ENCODE peak calls at places on chromosomes 13 and 19, in ten cellular contexts. L, U, X, Q, Z, H, R, K, S and I are unnamed samples.

GRCh38 chr13:41919741-41920487 is 41.0 kb downstream of the VWA8 start:
- DNase-seq in L (no peak), U (no peak), X (no peak), Q (no peak), Z (no peak), H (no peak), R (no peak), K (no peak), S (no peak), I (no peak)

GRCh38 chr19:34232566-34233481 is 21.5 kb upstream of the GARRE1 start:
- DNase-seq in L (peak), U (no peak), X (peak), Q (no peak), Z (no peak), H (no peak), R (peak), K (no peak), S (peak), I (peak)

GRCh38 chr19:4376991-4377781 is 23.2 kb downstream of the SH3GL1 start:
- DNase-seq in L (no peak), U (no peak), X (no peak), Q (no peak), Z (peak), H (no peak), R (no peak), K (no peak), S (peak), I (no peak)

GRCh38 chr13:88086577-88086976 is 415.4 kb downstream of the SLITRK5 start:
- DNase-seq in L (no peak), U (no peak), X (peak), Q (no peak), Z (no peak), H (no peak), R (no peak), K (no peak), S (peak), I (no peak)

GRCh38 chr19:17107546-17108452 is 32.2 kb downstream of the MYO9B start:
- DNase-seq in L (peak), U (no peak), X (peak), Q (peak), Z (peak), H (peak), R (peak), K (no peak), S (peak), I (no peak)

GRCh38 chr13:47835470-47836228 is 165.4 kb downstream of the SUCLA2 start:
- DNase-seq in L (no peak), U (no peak), X (no peak), Q (no peak), Z (no peak), H (no peak), R (no peak), K (no peak), S (no peak), I (no peak)

GRCh38 chr13:21548577-21548976 is 55.4 kb downstream of the MICU2 start:
- DNase-seq in L (no peak), U (no peak), X (peak), Q (no peak), Z (no peak), H (no peak), R (no peak), K (no peak), S (no peak), I (no peak)

GRCh38 chr19:32642771-32643170 is 32.2 kb downstream of the ANKRD27 start:
- DNase-seq in L (no peak), U (no peak), X (no peak), Q (no peak), Z (peak), H (no peak), R (no peak), K (no peak), S (no peak), I (no peak)

GRCh38 chr19:35901854-35902661 is at the start of gene HCST:
- DNase-seq in L (no peak), U (no peak), X (no peak), Q (no peak), Z (peak), H (no peak), R (no peak), K (no peak), S (peak), I (no peak)

GRCh38 chr19:55687281-55688172 is 12.5 kb downstream of the EPN1 start:
- DNase-seq in L (no peak), U (no peak), X (no peak), Q (no peak), Z (peak), H (no peak), R (peak), K (no peak), S (no peak), I (no peak)

GRCh38 chr13:101474419-101474957 is 22.0 kb downstream of the ITGBL1 start:
- DNase-seq in L (peak), U (peak), X (no peak), Q (no peak), Z (no peak), H (no peak), R (no peak), K (no peak), S (peak), I (no peak)

GRCh38 chr13:43230989-43231388 is 207.6 kb downstream of the DNAJC15 start:
- DNase-seq in L (no peak), U (no peak), X (no peak), Q (no peak), Z (no peak), H (no peak), R (no peak), K (no peak), S (no peak), I (no peak)

GRCh38 chr19:28472843-28473242 is 740.1 kb downstream of the UQCRFS1 start:
- DNase-seq in L (peak), U (no peak), X (no peak), Q (peak), Z (peak), H (no peak), R (peak), K (no peak), S (peak), I (no peak)

GRCh38 chr19:47819841-47820244 is 1.9 kb upstream of the CRX start:
- DNase-seq in L (no peak), U (peak), X (no peak), Q (no peak), Z (no peak), H (no peak), R (no peak), K (no peak), S (no peak), I (peak)

GRCh38 chr13:46896346-46897138 is at the start of gene HTR2A:
- DNase-seq in L (peak), U (no peak), X (no peak), Q (no peak), Z (peak), H (no peak), R (peak), K (no peak), S (peak), I (no peak)

GRCh38 chr13:105220886-105221285 is 1314.6 kb downstream of the EFNB2 start:
- DNase-seq in L (no peak), U (no peak), X (no peak), Q (no peak), Z (no peak), H (no peak), R (no peak), K (no peak), S (no peak), I (no peak)

GRCh38 chr13:77118134-77118533 is 91.2 kb upstream of the FBXL3 start:
- DNase-seq in L (no peak), U (peak), X (no peak), Q (no peak), Z (no peak), H (no peak), R (no peak), K (no peak), S (no peak), I (no peak)

GRCh38 chr13:109790951-109791605 is 4.7 kb upstream of the IRS2 start:
- DNase-seq in L (no peak), U (peak), X (no peak), Q (no peak), Z (peak), H (no peak), R (no peak), K (no peak), S (peak), I (no peak)
- TF ChIP-seq CTCF in L (no peak), U (peak), X (peak), Q (peak), Z (peak), H (no peak), R (peak), K (peak), S (peak), I (peak)

DNA sequence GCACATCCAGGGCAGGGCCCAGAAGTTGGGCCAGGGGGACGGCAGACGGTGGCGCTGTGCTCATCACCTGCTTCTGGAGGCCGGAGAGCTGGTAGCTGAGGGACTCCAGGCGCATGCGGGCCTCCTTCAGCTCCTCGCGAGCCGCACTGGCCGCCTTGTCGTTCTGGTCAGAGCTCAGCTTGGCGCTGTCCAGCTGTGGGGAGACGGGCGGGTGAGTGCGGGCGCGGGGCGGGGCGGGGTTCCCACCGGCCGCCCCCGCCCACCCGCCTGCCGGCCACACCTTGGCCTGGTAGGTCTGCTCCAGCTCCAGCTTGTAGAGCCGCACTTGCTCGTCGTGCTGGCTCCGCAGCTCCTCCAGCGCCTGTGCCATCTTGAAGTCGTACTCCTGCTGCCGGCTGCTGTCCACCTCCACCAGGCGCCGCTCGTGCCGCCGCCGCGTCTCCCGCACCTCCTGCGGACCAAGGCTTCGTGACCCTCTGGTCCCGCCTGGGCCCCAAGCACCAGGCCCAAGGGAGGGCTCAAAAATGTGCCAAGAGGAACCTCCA is 7.4 kb upstream of the TIMM13 start:
- DNase-seq in L (no peak), U (no peak), X (no peak), Q (no peak), Z (no peak), H (no peak), R (no peak), K (no peak), S (no peak), I (no peak)
- TF ChIP-seq CTCF in L (no peak), U (no peak), X (no peak), Q (no peak), Z (no peak), H (no peak), R (no peak), K (no peak), S (no peak), I (no peak)

DNA sequence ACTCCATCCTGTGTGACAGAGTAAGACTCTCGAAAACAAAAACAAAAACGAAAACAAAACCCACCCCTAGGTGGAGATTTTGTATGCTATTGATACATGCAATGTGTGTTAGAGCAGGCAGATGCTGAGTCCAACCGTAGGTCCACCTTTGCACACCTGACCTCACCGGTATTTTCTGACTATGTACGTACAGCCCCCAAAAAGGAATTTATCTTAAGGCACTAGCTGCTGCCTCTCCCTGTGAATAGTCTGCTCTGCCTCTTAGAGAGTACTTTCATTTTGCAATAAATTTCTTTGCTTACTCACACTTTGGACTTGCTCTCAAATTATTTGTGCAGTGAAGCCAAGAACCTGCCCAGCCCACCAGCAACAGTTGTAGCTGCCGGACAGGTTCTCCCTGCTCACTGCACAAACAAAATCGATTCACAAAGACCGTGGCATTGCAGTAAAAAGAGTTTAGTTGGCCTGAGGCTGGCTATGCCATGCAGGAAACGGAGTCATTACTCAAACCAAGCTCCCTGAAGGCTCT is 8.2 kb upstream of the ZNF77 start:
- DNase-seq in L (no peak), U (no peak), X (peak), Q (no peak), Z (peak), H (no peak), R (no peak), K (peak), S (peak), I (no peak)
- TF ChIP-seq CTCF in L (no peak), U (peak), X (no peak), Q (no peak), Z (peak), H (no peak), R (no peak), K (peak), S (peak), I (no peak)

DNA sequence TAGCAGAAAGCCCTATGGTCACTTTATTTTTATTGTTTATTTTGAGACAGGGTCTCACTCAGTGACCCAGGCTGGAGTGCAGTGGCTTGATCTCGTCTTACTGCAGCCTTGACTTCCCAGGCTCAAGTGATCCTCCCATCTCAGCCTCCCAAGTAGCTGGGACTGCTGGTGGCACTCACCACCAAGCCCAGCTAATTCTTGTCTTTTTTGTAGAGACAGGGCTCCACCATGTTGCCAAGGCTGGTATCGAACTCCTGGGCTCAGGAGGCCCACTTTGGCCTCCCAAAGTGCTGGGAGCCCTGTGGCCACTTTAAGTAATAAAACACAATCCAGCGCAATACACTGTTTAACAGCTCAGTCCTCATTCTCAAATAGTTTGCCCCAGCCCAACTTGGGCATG is 69.3 kb downstream of the NUFIP1 start:
- DNase-seq in L (no peak), U (no peak), X (no peak), Q (no peak), Z (no peak), H (no peak), R (no peak), K (no peak), S (no peak), I (no peak)
- TF ChIP-seq CTCF in L (no peak), U (no peak), X (no peak), Q (no peak), Z (no peak), H (no peak), R (no peak), K (no peak), S (no peak), I (no peak)

DNA sequence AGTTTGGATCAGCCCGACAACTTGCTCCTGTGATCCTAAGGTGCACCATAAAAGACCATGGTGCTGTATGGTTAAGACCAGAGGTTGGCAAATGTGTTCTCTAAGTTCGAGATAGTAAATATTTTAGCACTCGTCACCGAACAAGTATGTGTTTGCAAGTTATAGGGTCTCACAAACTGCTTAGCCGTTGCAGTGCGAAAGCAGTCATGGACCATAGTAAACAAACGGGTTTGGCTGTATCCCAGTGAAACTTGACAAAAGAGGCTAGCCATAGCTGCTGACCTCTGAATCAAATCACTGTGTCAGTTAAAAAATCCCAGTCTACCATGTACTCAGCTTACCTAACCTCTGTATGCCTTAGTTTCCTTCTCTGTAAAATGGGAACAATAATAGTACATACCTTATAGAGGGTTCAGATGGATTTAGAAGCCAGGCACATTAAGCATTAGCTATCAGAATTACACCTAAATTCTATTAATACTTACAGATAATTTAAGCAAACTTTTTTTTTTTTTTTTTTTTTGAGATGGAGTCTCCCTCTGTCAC is 72.1 kb downstream of the IPO5 start:
- DNase-seq in L (no peak), U (no peak), X (no peak), Q (no peak), Z (no peak), H (no peak), R (no peak), K (no peak), S (no peak), I (no peak)
- TF ChIP-seq CTCF in L (no peak), U (no peak), X (no peak), Q (no peak), Z (no peak), H (no peak), R (no peak), K (no peak), S (no peak), I (no peak)

DNA sequence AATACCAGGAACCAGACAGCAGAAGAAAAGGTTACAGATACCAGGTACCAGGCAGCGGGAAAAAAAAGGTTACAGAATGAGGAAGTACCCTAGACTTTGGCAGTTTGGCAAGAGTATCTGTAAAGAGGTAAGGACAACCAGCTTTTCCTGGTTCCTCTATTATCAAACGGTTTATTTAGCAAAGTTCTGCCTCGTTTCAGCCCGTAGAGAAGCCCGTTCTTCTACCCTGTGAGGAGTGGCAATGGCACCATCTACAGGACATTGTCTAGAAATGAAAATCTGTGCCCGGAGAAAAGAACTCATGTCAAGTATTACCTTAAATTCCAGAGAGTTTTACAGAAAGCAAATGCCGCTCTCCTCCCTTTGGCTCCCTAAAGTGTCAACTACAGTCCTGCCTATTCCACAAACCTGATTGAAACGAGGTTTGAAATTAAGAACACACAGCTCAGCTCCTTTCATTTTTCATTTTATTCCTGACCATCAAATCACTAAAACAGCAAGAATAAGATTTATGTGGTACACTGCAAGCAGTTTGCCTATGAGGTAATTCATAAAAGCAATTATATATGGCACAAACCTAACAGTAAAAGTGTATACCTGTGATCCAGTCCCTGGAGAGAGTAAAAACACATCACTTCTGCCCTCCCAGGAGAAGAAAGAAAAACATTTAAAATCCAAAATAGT is 226.3 kb downstream of the SLC7A1 start:
- DNase-seq in L (no peak), U (peak), X (peak), Q (no peak), Z (no peak), H (no peak), R (no peak), K (no peak), S (peak), I (no peak)
- TF ChIP-seq CTCF in L (peak), U (peak), X (peak), Q (peak), Z (peak), H (peak), R (peak), K (peak), S (peak), I (peak)